ENCODE peak calls at places on chromosomes 2 and 18, in four cellular contexts. F is skeletal muscle cell; V is CD4-positive, CD25-positive, alpha-beta regulatory T cell; N is breast epithelium. Y is an unnamed sample.

GRCh38 chr2:55954306-55955035 is 30.9 kb upstream of the EFEMP1 start:
- DNase-seq in V (no peak), N (no peak), F (no peak), Y (peak)

GRCh38 chr2:173909846-173910245 is 55.3 kb downstream of the SP3 start:
- DNase-seq in F (no peak), V (no peak), N (no peak), Y (peak)

GRCh38 chr18:56869189-56869777 is 218.1 kb downstream of the WDR7 start:
- DNase-seq in V (peak), N (no peak), F (peak), Y (peak)

GRCh38 chr2:105915005-105915558 is 170.4 kb downstream of the NCK2 start:
- DNase-seq in F (no peak), N (no peak), V (no peak), Y (no peak)

GRCh38 chr2:503288-503999 is 173.8 kb downstream of the TMEM18 start:
- DNase-seq in N (no peak), F (no peak), V (no peak), Y (peak)

GRCh38 chr18:59426855-59427254 is 67.8 kb upstream of the LMAN1 start:
- DNase-seq in N (no peak), F (no peak), V (no peak), Y (no peak)

GRCh38 chr2:106113362-106113971 is 80.6 kb downstream of the UXS1 start:
- DNase-seq in V (no peak), F (no peak), N (no peak), Y (no peak)

GRCh38 chr2:185689906-185690539 is 48.6 kb upstream of the FSIP2 start:
- DNase-seq in F (peak), N (no peak), V (no peak), Y (no peak)

GRCh38 chr2:1869987-1870386 is 125.7 kb upstream of the PXDN start:
- DNase-seq in N (no peak), F (no peak), V (no peak), Y (no peak)

GRCh38 chr2:29509397-29509796 is 394.2 kb downstream of the CLIP4 start:
- DNase-seq in V (no peak), F (no peak), N (no peak), Y (no peak)

Y was measured in trophoblast cell.